ENCODE peak calls at places on chromosomes 13 and 19, in four cellular contexts. I is spleen, B is foreskin fibroblast, A is B cell. U is an unnamed sample.

GRCh38 chr19:37999309-38000213 is 92.6 kb downstream of the SIPA1L3 start:
- DNase-seq in B (peak), I (no peak), A (no peak), U (no peak)

GRCh38 chr13:33072282-33072681 is 56.1 kb downstream of the KL start:
- DNase-seq in I (no peak), A (no peak), B (no peak), U (no peak)

GRCh38 chr19:8307400-8307964 is 676 bp downstream of the CD320 start:
- DNase-seq in I (peak), A (no peak), B (peak), U (no peak)

GRCh38 chr13:93496985-93497673 is 270.5 kb downstream of the GPC6 start:
- DNase-seq in A (no peak), I (no peak), B (no peak), U (no peak)

GRCh38 chr19:19644054-19644388 is 564 bp upstream of the GMIP start:
- DNase-seq in I (no peak), B (peak), A (no peak), U (no peak)

GRCh38 chr13:41458187-41458938 is 1.0 kb downstream of the RGCC start:
- DNase-seq in I (peak), A (peak), B (peak), U (peak)

GRCh38 chr19:37933965-37934364 is 27.0 kb downstream of the SIPA1L3 start:
- DNase-seq in B (no peak), A (no peak), I (peak), U (no peak)

GRCh38 chr19:42427313-42427712 is at the start of gene LIPE:
- DNase-seq in B (peak), A (no peak), I (no peak), U (no peak)

GRCh38 chr13:25775275-25775674 is 276.5 kb downstream of the SHISA2 start:
- DNase-seq in I (no peak), B (no peak), A (no peak), U (no peak)

GRCh38 chr13:52003551-52003950 is 7.7 kb downstream of the ATP7B start:
- DNase-seq in I (no peak), A (no peak), B (no peak), U (no peak)

GRCh38 chr19:42201489-42202289 is 15.8 kb downstream of the DEDD2 start:
- DNase-seq in I (peak), A (peak), B (no peak), U (peak)

GRCh38 chr19:57651654-57651996 is 17.1 kb upstream of the ZSCAN4 start:
- DNase-seq in A (no peak), I (no peak), B (no peak), U (no peak)

GRCh38 chr13:80340643-80341097 is 256 bp downstream of the SPRY2 start:
- DNase-seq in I (no peak), A (peak), B (no peak), U (no peak)

GRCh38 chr19:18294467-18294864 is 13.0 kb upstream of the JUND start:
- DNase-seq in A (peak), B (peak), I (peak), U (peak)

GRCh38 chr13:35198821-35199220 is 256.8 kb downstream of the NBEA start:
- DNase-seq in B (no peak), I (no peak), A (no peak), U (no peak)

GRCh38 chr13:44093607-44094583 is 214.2 kb downstream of the LACC1 start:
- DNase-seq in A (no peak), I (no peak), B (no peak), U (no peak)

GRCh38 chr19:45515081-45515624 is 7.9 kb downstream of the VASP start:
- DNase-seq in B (no peak), A (peak), I (peak), U (no peak)

GRCh38 chr19:3210347-3211017 is 14.0 kb upstream of the CELF5 start:
- DNase-seq in I (peak), B (peak), A (peak), U (peak)

GRCh38 chr19:53905787-53906186 is 3.3 kb upstream of the CACNG7 start:
- DNase-seq in A (no peak), I (no peak), B (no peak), U (no peak)

GRCh38 chr19:53904909-53905308 is 4.2 kb upstream of the CACNG7 start:
- DNase-seq in A (no peak), I (no peak), B (no peak), U (no peak)

GRCh38 chr19:53907690-53908089 is 1.4 kb upstream of the CACNG7 start:
- DNase-seq in B (peak), I (no peak), A (no peak), U (no peak)

GRCh38 chr19:53907193-53907581 is 1.9 kb upstream of the CACNG7 start:
- DNase-seq in B (no peak), A (no peak), I (no peak), U (no peak)

GRCh38 chr19:53906211-53907192 is 2.6 kb upstream of the CACNG7 start:
- DNase-seq in B (peak), I (peak), A (peak), U (peak)
- TF ChIP-seq CTCF in B (peak), I (peak), A (peak), U (peak)

DNA sequence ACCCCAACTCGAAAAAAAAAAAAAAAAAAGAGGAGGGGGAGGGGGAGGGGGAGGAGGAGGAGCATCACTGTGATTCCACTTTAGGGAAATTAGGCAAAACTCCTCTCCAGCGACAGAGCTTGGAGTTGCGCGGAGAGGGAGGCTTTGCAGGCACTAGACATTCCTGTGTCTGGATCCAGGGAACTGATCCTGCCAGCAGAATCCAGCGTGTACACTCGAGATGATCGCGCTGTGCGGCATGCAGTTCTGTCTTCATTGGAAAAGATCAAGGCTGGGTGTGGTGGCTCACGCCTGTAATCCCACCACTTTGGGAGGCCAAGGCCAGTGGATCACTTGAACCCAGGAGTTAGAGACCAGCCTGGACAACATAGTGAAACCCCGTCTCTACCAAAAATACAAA is 29.6 kb upstream of the KLF2 start:
- DNase-seq in B (no peak), I (no peak), A (no peak), U (no peak)
- TF ChIP-seq CTCF in B (no peak), I (no peak), A (no peak), U (no peak)

GRCh38 chr19:24159707-24160106 is 72.7 kb downstream of the ZNF254 start:
- DNase-seq in I (no peak), A (no peak), B (peak), U (no peak)
- TF ChIP-seq CTCF in I (no peak), A (no peak), B (peak), U (no peak)

GRCh38 chr19:12864143-12864542 is 17.1 kb downstream of the DNASE2 start:
- DNase-seq in I (no peak), A (no peak), B (no peak), U (no peak)

GRCh38 chr19:12865746-12866415 is 15.4 kb downstream of the DNASE2 start:
- DNase-seq in A (no peak), I (no peak), B (no peak), U (no peak)

GRCh38 chr19:12866416-12867119 is 14.7 kb downstream of the DNASE2 start:
- DNase-seq in I (no peak), B (no peak), A (no peak), U (no peak)

GRCh38 chr19:12867120-12868099 is 13.8 kb downstream of the DNASE2 start:
- DNase-seq in A (peak), B (peak), I (peak), U (peak)

GRCh38 chr19:12864721-12865715 is 16.2 kb downstream of the DNASE2 start:
- DNase-seq in B (no peak), I (no peak), A (no peak), U (no peak)
- TF ChIP-seq CTCF in B (no peak), I (no peak), A (no peak), U (no peak)

GRCh38 chr19:29549105-29550070 is 23.6 kb downstream of the VSTM2B start:
- DNase-seq in I (peak), B (no peak), A (no peak), U (no peak)
- TF ChIP-seq CTCF in I (no peak), B (no peak), A (no peak), U (no peak)

DNA sequence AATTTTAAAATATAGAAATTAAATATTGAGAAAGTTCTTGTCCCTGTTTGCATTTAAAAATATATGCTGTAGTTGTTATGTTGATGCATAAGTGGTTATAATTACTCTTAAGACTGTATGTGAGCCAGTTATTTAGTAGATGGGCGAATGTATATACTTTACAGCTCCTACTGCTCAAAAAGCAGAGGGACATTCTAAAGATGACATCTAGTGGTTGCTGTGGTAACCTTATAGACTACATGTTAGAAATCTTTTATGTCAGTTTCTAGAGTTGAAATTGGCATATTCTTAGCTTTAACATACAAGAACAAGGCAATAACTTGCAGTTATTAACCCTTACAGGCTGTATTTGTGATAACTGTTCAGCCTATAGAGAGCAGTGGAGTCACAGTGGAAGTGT is 160.5 kb downstream of the OLFM4 start:
- DNase-seq in A (no peak), I (no peak), B (no peak), U (no peak)
- TF ChIP-seq CTCF in A (no peak), I (no peak), B (no peak), U (no peak)

U was measured in natural killer cell.